ENCODE peak calls at places on chromosome 1, in nine cellular contexts. K is psoas muscle; H is stimulated activated CD4-positive, alpha-beta T cell treated with anti-CD3 and anti-CD28 coated beads, TNF-alpha, amount 100 ng/mL, for 4 hours; S is brain microvascular endothelial cell; Q is fibroblast of lung; D is AG09319; O is HT1080; U is activated T-helper 1 cell treated with anti-CD3 and anti-CD28 coated beads, Interleukin-12 subunit alpha, Interleukin-12 subunit beta, Interleukin-2, Interleukin-4 antibody, amounts not matched to agents 30 ng/mL and 10 ng/mL and 1 ng/mL, durations not matched to agents 14 hours and 24 hours and 36 hours; V is NCI-H774. P is an unnamed sample.

GRCh38 chr1:205590457-205590768 is 41.4 kb downstream of the ELK4 start:
- DNase-seq in S (no peak), K (no peak), H (no peak), O (no peak), V (no peak), Q (no peak), U (no peak), D (no peak), P (no peak)

GRCh38 chr1:229508823-229509337 is 739 bp upstream of the NUP133 start:
- DNase-seq in U (peak; percentile 4), H (no peak), Q (no peak), K (no peak), V (no peak), S (no peak), O (no peak), D (no peak), P (no peak)

GRCh38 chr1:38624341-38625039 is 235.1 kb downstream of the RRAGC start:
- DNase-seq in S (no peak), O (no peak), H (no peak), U (no peak), D (no peak), K (no peak), V (no peak), Q (no peak), P (peak; percentile 52)

GRCh38 chr1:180505732-180506335 is 3.5 kb upstream of the ACBD6 start:
- DNase-seq in H (no peak), Q (no peak), S (no peak), U (no peak), V (no peak), D (no peak), K (no peak), O (no peak), P (no peak)

GRCh38 chr1:154463512-154463990 is 38.5 kb upstream of the TDRD10 start:
- DNase-seq in D (no peak), O (peak; percentile 41), H (peak; percentile 35), Q (no peak), V (no peak), S (peak; percentile 10), U (peak; percentile 67), K (no peak), P (no peak)

GRCh38 chr1:100896481-100896982 is 642 bp downstream of the SLC30A7 start:
- DNase-seq in K (no peak), S (peak; percentile 66), O (peak; percentile 54), V (no peak), D (no peak), Q (peak; percentile 75), U (peak; percentile 50), H (peak; percentile 18), P (no peak)

GRCh38 chr1:230610589-230610988 is 31.7 kb upstream of the COG2 start:
- DNase-seq in Q (no peak), S (no peak), U (no peak), K (no peak), H (no peak), V (no peak), O (no peak), D (no peak), P (no peak)

GRCh38 chr1:244158039-244158438 is 107.0 kb downstream of the ZBTB18 start:
- DNase-seq in H (no peak), D (no peak), O (no peak), V (no peak), S (no peak), U (no peak), K (no peak), Q (no peak), P (no peak)

GRCh38 chr1:97006044-97006676 is 284.6 kb downstream of the PTBP2 start:
- DNase-seq in H (no peak), K (no peak), O (peak; percentile 79), Q (peak; percentile 94), S (peak; percentile 92), U (no peak), V (no peak), D (no peak), P (peak; percentile 22)

GRCh38 chr1:233015965-233016364 is 65.6 kb downstream of the NTPCR start:
- DNase-seq in K (no peak), D (no peak), O (no peak), U (no peak), S (no peak), V (no peak), H (no peak), Q (no peak), P (no peak)

GRCh38 chr1:26748351-26748750 is 39.4 kb upstream of the PIGV start:
- DNase-seq in Q (no peak), D (no peak), V (no peak), K (no peak), U (no peak), H (no peak), S (no peak), O (no peak), P (no peak)

GRCh38 chr1:10705953-10706352 is 90.5 kb downstream of the CASZ1 start:
- DNase-seq in H (no peak), O (no peak), V (no peak), K (no peak), D (no peak), S (no peak), U (no peak), Q (no peak), P (no peak)

GRCh38 chr1:21308847-21309652 is 18.8 kb upstream of the ECE1 start:
- DNase-seq in K (no peak), S (no peak), Q (peak; percentile 66), D (no peak), V (no peak), O (no peak), H (no peak), U (no peak), P (no peak)

GRCh38 chr1:151611288-151611790 is 511 bp upstream of the SNX27 start:
- DNase-seq in K (peak; percentile 57), O (peak; percentile 25), S (peak; percentile 34), Q (peak; percentile 36), H (no peak), U (no peak), D (no peak), V (no peak), P (no peak)

GRCh38 chr1:36076979-36077573 is 6.8 kb upstream of the TEKT2 start:
- DNase-seq in D (no peak), H (no peak), Q (no peak), U (no peak), S (no peak), O (no peak), V (no peak), K (no peak), P (no peak)

GRCh38 chr1:55215194-55216021 is at the start of gene USP24:
- DNase-seq in O (peak; percentile 62), K (peak; percentile 90), U (peak; percentile 82), V (peak; percentile 91), H (peak; percentile 68), S (peak; percentile 29), D (no peak), Q (peak; percentile 64), P (peak; percentile 84)

GRCh38 chr1:105427543-105427942 is 1628.9 kb upstream of the PRMT6 start:
- DNase-seq in O (peak; percentile 43), H (no peak), S (no peak), V (no peak), D (no peak), K (no peak), Q (no peak), U (no peak), P (no peak)

GRCh38 chr1:235069171-235069570 is 59.5 kb downstream of the TOMM20 start:
- DNase-seq in U (no peak), Q (no peak), O (no peak), S (no peak), V (no peak), H (no peak), K (no peak), D (no peak), P (no peak)

GRCh38 chr1:97563926-97564325 is 356.9 kb downstream of the DPYD start:
- DNase-seq in S (no peak), Q (no peak), H (no peak), U (no peak), D (no peak), K (no peak), V (no peak), O (no peak), P (no peak)

GRCh38 chr1:226004396-226004795 is 5.3 kb upstream of the SDE2 start:
- DNase-seq in S (no peak), H (no peak), K (no peak), O (no peak), V (no peak), Q (no peak), U (no peak), D (no peak), P (no peak)